ENCODE peak calls at places on chromosome 20, in six cellular contexts. J is H1, Z is K562, T is HepG2, E is GM12878, L is GM12892. B is an unnamed sample.

GRCh38 chr20:10513931-10514575 is 78.9 kb downstream of the SLX4IP start:
- DNase-seq in L (no peak), J (no peak), E (no peak), Z (no peak), T (no peak), B (no peak)

GRCh38 chr20:5859611-5860010 is 90.7 kb downstream of the TRMT6 start:
- DNase-seq in J (no peak), Z (no peak), E (no peak), L (no peak), T (no peak), B (no peak)

GRCh38 chr20:56859751-56860366 is 230.8 kb downstream of the TFAP2C start:
- DNase-seq in T (no peak), E (no peak), J (peak), L (no peak), Z (no peak), B (no peak)

GRCh38 chr20:48198951-48199431 is 413.7 kb upstream of the SULF2 start:
- DNase-seq in T (no peak), L (no peak), J (no peak), E (no peak), Z (no peak), B (no peak)

GRCh38 chr20:24917797-24918578 is 31.1 kb upstream of the CST7 start:
- DNase-seq in Z (peak), L (peak), E (peak), J (peak), T (peak), B (peak)

GRCh38 chr20:52340036-52340634 is 148.6 kb upstream of the ZFP64 start:
- DNase-seq in J (no peak), L (no peak), Z (peak), E (no peak), T (peak), B (no peak)

GRCh38 chr20:10798811-10799210 is 125.0 kb upstream of the JAG1 start:
- DNase-seq in T (no peak), Z (no peak), E (no peak), L (no peak), J (no peak), B (no peak)

GRCh38 chr20:52493177-52493711 is 301.7 kb upstream of the ZFP64 start:
- DNase-seq in L (no peak), J (no peak), E (no peak), T (no peak), Z (no peak), B (no peak)

GRCh38 chr20:52748235-52748950 is 223.8 kb upstream of the TSHZ2 start:
- DNase-seq in L (no peak), J (no peak), T (no peak), Z (no peak), E (no peak), B (no peak)

GRCh38 chr20:24633521-24633920 is 164.1 kb downstream of the SYNDIG1 start:
- DNase-seq in T (no peak), J (peak), E (no peak), Z (no peak), L (no peak), B (no peak)

GRCh38 chr20:51445591-51445990 is 96.9 kb downstream of the NFATC2 start:
- DNase-seq in J (no peak), L (no peak), T (no peak), Z (no peak), E (no peak), B (no peak)

GRCh38 chr20:2747676-2748235 is 52.7 kb downstream of the CPXM1 start:
- DNase-seq in Z (no peak), T (no peak), L (no peak), E (no peak), J (no peak), B (no peak)

GRCh38 chr20:10065154-10065833 is 30.5 kb downstream of the ANKEF1 start:
- DNase-seq in Z (no peak), E (no peak), T (no peak), L (no peak), J (no peak), B (no peak)

GRCh38 chr20:50387218-50387995 is 122.8 kb upstream of the PTPN1 start:
- DNase-seq in E (no peak), J (no peak), L (no peak), T (no peak), Z (peak), B (no peak)

GRCh38 chr20:21235346-21235712 is 67.8 kb upstream of the XRN2 start:
- DNase-seq in L (no peak), T (no peak), E (no peak), J (no peak), Z (no peak), B (no peak)

GRCh38 chr20:14178952-14179351 is 158.5 kb downstream of the FLRT3 start:
- DNase-seq in Z (no peak), L (no peak), J (no peak), E (no peak), T (no peak), B (no peak)

GRCh38 chr20:16493486-16493885 is 79.8 kb downstream of the KIF16B start:
- DNase-seq in T (no peak), L (no peak), Z (no peak), E (no peak), J (no peak), B (no peak)

GRCh38 chr20:15100506-15101160 is 763.2 kb upstream of the FLRT3 start:
- DNase-seq in Z (no peak), T (no peak), E (no peak), L (no peak), J (no peak), B (no peak)

GRCh38 chr20:53679597-53680309 is 86.1 kb upstream of the ZNF217 start:
- DNase-seq in T (peak), L (no peak), Z (no peak), J (no peak), E (no peak), B (no peak)

GRCh38 chr20:31595380-31595653 is 9.8 kb upstream of the ID1 start:
- DNase-seq in E (no peak), Z (no peak), J (no peak), L (no peak), T (peak), B (no peak)

GRCh38 chr20:31594002-31594557 is 11.0 kb upstream of the ID1 start:
- DNase-seq in L (no peak), Z (no peak), E (no peak), T (no peak), J (no peak), B (no peak)

GRCh38 chr20:31595654-31596411 is 9.3 kb upstream of the ID1 start:
- DNase-seq in J (peak), Z (no peak), E (no peak), L (no peak), T (peak), B (no peak)

GRCh38 chr20:31593221-31594001 is 11.7 kb upstream of the ID1 start:
- DNase-seq in Z (peak), J (no peak), L (no peak), T (peak), E (no peak), B (no peak)

DNA sequence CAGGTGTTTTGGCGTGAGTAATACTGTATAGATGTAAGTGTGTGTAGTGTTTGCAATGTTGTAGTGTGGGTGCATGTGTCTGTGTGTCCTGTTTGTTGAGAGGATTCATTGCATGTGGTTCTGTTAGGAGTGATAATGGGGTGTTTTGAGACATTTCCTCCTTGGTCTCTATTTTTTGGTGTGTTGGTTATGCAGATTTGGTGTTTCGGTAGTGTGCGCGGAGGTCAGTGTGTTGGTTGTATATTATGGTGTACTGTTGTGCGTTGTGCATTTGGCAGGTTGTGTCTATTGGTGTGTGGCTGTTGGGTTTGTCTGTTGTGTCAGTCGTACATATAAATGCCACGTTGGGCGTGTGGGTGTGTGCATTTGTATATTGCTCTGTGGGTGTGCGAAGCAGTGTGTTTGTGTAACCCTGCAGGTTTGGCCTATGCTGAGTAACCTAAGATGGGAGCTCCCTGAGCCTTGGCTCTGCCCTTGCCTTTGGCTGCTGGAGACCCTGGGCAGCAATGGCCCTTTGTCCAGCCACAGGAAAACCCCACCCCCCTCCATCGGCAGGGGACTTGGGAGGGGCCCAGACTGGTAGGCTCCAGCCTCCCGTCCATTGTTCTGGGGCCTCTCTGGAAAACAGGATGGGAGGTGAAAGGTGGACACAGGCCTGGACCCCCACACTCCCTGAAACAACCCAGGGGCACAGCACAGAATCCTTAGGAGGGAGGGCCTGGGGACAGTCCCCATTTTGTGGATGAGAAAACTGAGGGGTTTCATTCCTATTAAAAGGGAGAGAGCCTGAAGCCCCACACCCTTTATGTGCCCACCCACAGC is 10.3 kb upstream of the ID1 start:
- DNase-seq in L (no peak), T (peak), J (peak), Z (no peak), E (no peak), B (no peak)
- TF ChIP-seq POLR2AphosphoS5 in L (no peak), T (peak), J (peak), Z (no peak), E (no peak), B (no peak)

GRCh38 chr20:58693226-58694006 is 816 bp downstream of the NPEPL1 start:
- DNase-seq in L (no peak), E (no peak), Z (no peak), T (no peak), J (peak), B (peak)
- TF ChIP-seq TAF1 in L (no peak), E (no peak), Z (no peak), T (no peak), J (no peak), B (no peak)

DNA sequence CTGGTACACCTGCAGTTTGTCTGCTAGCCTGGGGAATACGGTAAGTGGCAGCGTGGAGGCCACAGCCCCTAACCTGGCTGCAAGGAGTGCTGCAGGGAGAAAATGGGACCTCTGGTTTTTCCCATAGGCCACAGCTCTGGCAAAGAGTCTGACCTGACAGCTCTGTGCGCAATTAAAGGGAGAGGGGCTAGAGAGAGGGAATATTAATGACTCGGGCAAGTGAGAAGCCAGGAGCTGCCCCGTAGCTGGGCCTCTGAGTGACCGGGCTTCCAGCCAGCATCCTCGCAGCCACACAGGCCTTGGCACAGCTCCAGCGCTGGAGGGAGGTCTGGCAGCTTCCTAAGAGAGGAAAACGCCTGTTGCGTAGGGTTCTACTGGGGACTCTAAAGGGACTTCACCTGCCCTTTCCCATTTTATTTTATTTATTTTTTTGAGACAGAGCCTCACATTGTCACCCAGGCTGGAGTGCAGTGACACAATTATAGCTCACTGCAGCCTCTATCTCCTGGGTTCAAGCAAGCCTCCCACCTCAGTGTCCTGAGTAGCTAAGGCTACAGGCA is 18.2 kb upstream of the OCSTAMP start:
- DNase-seq in T (peak), E (no peak), L (no peak), Z (no peak), J (no peak), B (no peak)
- TF ChIP-seq POLR2AphosphoS5 in T (peak), E (no peak), L (no peak), Z (no peak), J (no peak), B (no peak)

GRCh38 chr20:41094656-41095055 is 42.7 kb upstream of the PLCG1 start:
- DNase-seq in T (no peak), J (no peak), E (no peak), Z (no peak), L (no peak), B (no peak)

GRCh38 chr20:41100001-41100480 is 37.3 kb upstream of the PLCG1 start:
- DNase-seq in T (no peak), L (no peak), E (no peak), Z (no peak), J (no peak), B (no peak)

GRCh38 chr20:41091926-41092325 is 45.4 kb upstream of the PLCG1 start:
- DNase-seq in Z (no peak), T (no peak), J (no peak), E (no peak), L (no peak), B (no peak)

GRCh38 chr20:41098703-41099250 is 38.6 kb upstream of the PLCG1 start:
- DNase-seq in T (no peak), J (no peak), E (no peak), Z (no peak), L (no peak), B (no peak)

GRCh38 chr20:41095110-41095969 is 42.0 kb upstream of the PLCG1 start:
- DNase-seq in J (no peak), T (peak), Z (peak), L (peak), E (no peak), B (no peak)
- TF ChIP-seq TAF1 in J (no peak), T (no peak), Z (no peak), L (no peak), E (no peak), B (no peak)

GRCh38 chr20:63544958-63545516 is 2.5 kb downstream of the SRMS start:
- DNase-seq in J (no peak), Z (no peak), E (no peak), L (no peak), T (no peak), B (no peak)
- TF ChIP-seq POLR2AphosphoS5 in J (no peak), Z (no peak), E (no peak), L (no peak), T (no peak), B (no peak)

DNA sequence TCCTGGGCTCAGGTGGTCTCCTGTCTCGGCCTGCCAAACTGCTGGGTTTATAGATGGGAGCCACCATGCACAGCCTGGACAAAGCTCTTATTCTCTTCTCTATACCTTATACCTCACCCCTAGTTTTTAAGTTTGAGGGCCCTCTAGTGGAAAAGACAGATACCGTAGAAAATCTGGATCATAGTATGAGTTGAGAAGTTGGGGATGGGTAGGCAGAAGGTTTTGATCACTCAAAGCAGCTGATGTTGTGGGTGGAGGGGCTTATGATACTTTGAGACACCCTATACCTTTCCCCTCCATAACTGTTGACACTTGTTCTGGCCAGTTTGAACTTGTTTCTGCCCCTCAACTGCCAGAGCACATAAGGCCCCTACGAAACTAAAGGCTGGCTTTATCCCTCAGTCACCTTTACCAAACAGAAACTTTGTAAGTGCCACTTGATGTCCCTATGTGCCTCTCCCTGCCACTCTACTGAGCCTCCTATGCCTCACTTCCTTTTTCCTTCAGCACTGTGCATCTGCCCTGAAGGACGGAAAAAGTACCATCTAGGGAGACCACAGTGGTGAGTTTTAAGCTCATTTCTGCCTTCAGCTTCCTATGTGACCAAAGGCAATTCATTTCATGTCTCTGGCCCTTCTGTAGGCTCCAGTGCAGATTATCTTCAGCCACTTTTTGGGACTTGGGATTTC is 28.6 kb downstream of the RALY start:
- DNase-seq in J (no peak), T (peak), L (peak), Z (no peak), E (peak), B (no peak)
- TF ChIP-seq TAF1 in J (no peak), T (no peak), L (no peak), Z (no peak), E (no peak), B (no peak)

DNA sequence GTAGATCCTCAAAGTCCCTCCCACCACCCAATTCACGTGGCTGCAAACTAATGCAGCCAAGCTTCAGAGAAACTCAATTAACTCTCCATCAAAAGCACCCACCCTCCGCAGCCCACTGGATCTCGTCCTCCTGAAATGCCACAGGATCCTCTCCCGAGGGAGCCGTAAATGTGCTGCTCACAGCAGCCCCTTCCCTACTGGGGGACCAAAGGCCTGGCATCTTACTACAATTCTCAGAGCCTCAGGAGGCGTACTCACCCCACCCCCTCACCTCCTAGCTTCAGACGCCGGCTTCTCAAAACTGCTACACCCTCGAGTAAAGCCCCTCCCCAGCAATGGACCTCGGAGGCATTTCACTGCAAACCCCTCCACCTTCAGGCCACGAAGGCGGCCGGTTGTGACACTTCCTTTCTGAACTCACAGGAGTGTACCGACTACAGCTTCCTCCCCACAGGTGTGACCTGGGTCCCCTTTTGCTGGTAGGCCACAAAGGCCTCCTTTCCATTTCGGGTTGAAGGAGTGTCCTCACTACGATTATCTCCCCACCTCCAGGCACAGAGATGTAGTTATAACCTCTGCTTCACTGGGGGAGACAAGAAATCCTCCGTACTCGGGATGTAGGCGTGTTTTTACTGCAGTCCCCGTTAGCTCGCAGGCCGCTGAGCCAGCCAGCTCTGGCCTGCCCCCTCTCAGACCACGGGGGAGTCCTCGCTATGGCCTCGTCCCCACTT is 722 bp downstream of the CPNE1 start:
- DNase-seq in T (peak), L (peak), Z (peak), J (peak), E (no peak), B (peak)
- TF ChIP-seq POLR2AphosphoS5 in T (peak), L (peak), Z (peak), J (peak), E (peak), B (peak)

DNA sequence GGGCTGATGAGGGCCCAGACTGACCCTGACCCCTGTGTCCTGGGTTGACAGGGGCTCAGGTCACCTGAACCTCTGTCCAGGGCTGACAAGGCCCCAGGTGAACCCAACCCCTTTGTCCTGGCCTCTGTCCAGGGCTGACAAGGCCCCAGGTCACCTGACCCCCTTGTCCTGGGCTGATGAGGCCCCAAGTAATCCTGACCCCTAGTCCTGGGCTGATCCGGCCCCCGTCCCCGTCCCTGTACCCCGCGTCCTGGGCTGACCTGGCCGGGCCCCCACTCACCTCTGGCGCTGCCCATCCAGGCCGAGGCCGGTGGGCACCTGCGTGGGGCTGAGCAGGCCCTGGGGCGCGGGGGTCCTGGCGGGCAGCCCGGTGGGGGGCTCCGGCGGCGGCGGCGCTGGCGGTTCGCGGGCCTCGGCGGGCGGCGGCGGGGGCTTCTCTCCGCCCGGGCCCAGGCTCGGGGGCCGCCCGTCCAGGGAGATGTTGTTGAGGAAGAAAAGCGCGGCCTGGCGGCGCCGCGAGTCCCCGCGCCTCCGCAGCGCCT is 379 bp downstream of the CABLES2 start:
- DNase-seq in L (no peak), E (no peak), J (no peak), Z (peak), T (peak), B (no peak)
- TF ChIP-seq TAF1 in L (no peak), E (no peak), J (no peak), Z (no peak), T (no peak), B (no peak)

B was measured in GM12891.